ENCODE peak calls at places on chromosomes 5 and 9, in four cellular contexts. Q is kidney epithelial cell; M is brain microvascular endothelial cell; E is activated T-helper 1 cell treated with anti-CD3 and anti-CD28 coated beads, Interleukin-2, amount 50 U/mL, for 16 hours. Z is an unnamed sample.

GRCh38 chr5:126481243-126481642 is 58.0 kb downstream of the GRAMD2B start:
- DNase-seq in Q (no peak), M (no peak), E (no peak), Z (no peak)

GRCh38 chr9:130150779-130151381 is 21.3 kb upstream of the NCS1 start:
- DNase-seq in Q (no peak), M (peak), E (no peak), Z (no peak)

GRCh38 chr5:149549461-149550266 is 1.6 kb downstream of the CSNK1A1 start:
- DNase-seq in Q (no peak), M (peak), E (no peak), Z (no peak)

GRCh38 chr5:95591490-95591901 is 28.4 kb upstream of the GPR150 start:
- DNase-seq in Q (peak), M (peak), E (no peak), Z (peak)

GRCh38 chr5:84191296-84191695 is 193.4 kb downstream of the EDIL3 start:
- DNase-seq in Q (peak), M (peak), E (no peak), Z (no peak)

GRCh38 chr5:113487779-113488644 is at the start of gene MCC:
- DNase-seq in Q (peak), M (peak), E (no peak), Z (peak)

GRCh38 chr5:43007911-43008368 is 32.2 kb downstream of the ANXA2R start:
- DNase-seq in Q (no peak), M (peak), E (peak), Z (no peak)

GRCh38 chr9:71662086-71662485 is 106.2 kb downstream of the CEMIP2 start:
- DNase-seq in Q (no peak), M (no peak), E (no peak), Z (no peak)

GRCh38 chr5:112634166-112634565 is 103.5 kb upstream of the APC start:
- DNase-seq in Q (no peak), M (no peak), E (no peak), Z (no peak)

GRCh38 chr5:115184780-115185179 is 15.1 kb upstream of the TRIM36 start:
- DNase-seq in Q (no peak), M (no peak), E (no peak), Z (no peak)

GRCh38 chr5:132451387-132451786 is 39.2 kb downstream of the IRF1 start:
- DNase-seq in Q (no peak), M (no peak), E (no peak), Z (no peak)

GRCh38 chr5:74973694-74974093 is 78.7 kb downstream of the GCNT4 start:
- DNase-seq in Q (no peak), M (no peak), E (no peak), Z (no peak)

GRCh38 chr5:138352722-138353549 is 451 bp downstream of the KDM3B start:
- DNase-seq in Q (no peak), M (peak), E (peak), Z (no peak)

GRCh38 chr5:176519810-176520720 is 17.1 kb downstream of the RNF44 start:
- DNase-seq in Q (no peak), M (no peak), E (no peak), Z (no peak)

GRCh38 chr9:14096182-14096922 is 217.6 kb downstream of the NFIB start:
- DNase-seq in Q (peak), M (peak), E (no peak), Z (no peak)

GRCh38 chr5:167964529-167964928 is 326.9 kb upstream of the WWC1 start:
- DNase-seq in Q (no peak), M (no peak), E (no peak), Z (no peak)

GRCh38 chr5:143023447-143024096 is 253.4 kb downstream of the ARHGAP26 start:
- DNase-seq in Q (no peak), M (no peak), E (no peak), Z (no peak)

GRCh38 chr5:132257131-132258101 is at the start of gene PDLIM4:
- DNase-seq in Q (no peak), M (peak), E (no peak), Z (no peak)

GRCh38 chr5:126044111-126044668 is 379.0 kb upstream of the GRAMD2B start:
- DNase-seq in Q (peak), M (peak), E (no peak), Z (no peak)

GRCh38 chr5:131475416-131476045 is 159.5 kb downstream of the RAPGEF6 start:
- DNase-seq in Q (no peak), M (no peak), E (no peak), Z (no peak)

GRCh38 chr9:15136646-15137045 is 170.4 kb downstream of the TTC39B start:
- DNase-seq in Q (no peak), M (no peak), E (no peak), Z (no peak)

GRCh38 chr9:129287595-129288305 is 109.7 kb upstream of the IER5L start:
- DNase-seq in Q (no peak), M (no peak), E (no peak), Z (no peak)

GRCh38 chr5:54538156-54538555 is 20.6 kb downstream of the SNX18 start:
- DNase-seq in Q (no peak), M (no peak), E (no peak), Z (no peak)

GRCh38 chr5:149175346-149176113 is 34.2 kb downstream of the ABLIM3 start:
- DNase-seq in Q (no peak), M (no peak), E (no peak), Z (no peak)

GRCh38 chr9:112971415-112971814 is 40.6 kb downstream of the ZNF883 start:
- DNase-seq in Q (no peak), M (no peak), E (no peak), Z (no peak)

GRCh38 chr5:135190345-135191083 is 156.5 kb upstream of the PITX1 start:
- DNase-seq in Q (no peak), M (no peak), E (no peak), Z (no peak)

GRCh38 chr5:158676642-158677489 is 422.9 kb downstream of the EBF1 start:
- DNase-seq in Q (no peak), M (no peak), E (no peak), Z (no peak)

GRCh38 chr5:160843240-160843639 is 8.8 kb downstream of the ATP10B start:
- DNase-seq in Q (peak), M (no peak), E (no peak), Z (no peak)

GRCh38 chr9:133713960-133714495 is 24.1 kb downstream of the SARDH start:
- DNase-seq in Q (no peak), M (no peak), E (no peak), Z (no peak)

Z was measured in keratinocyte.